ENCODE peak calls at places on chromosomes 5 and 9, in six cellular contexts. E is effector memory CD4-positive, alpha-beta T cell; G is tibial nerve; B is IMR-90; K is MM.1S; V is CD8-positive, alpha-beta memory T cell. C is an unnamed sample.

GRCh38 chr9:83598487-83598886 is 24.5 kb upstream of the IDNK start:
- DNase-seq in B (peak; percentile 7), E (no peak), V (no peak), G (no peak), K (no peak), C (no peak)

GRCh38 chr5:84382363-84383295 is 2.1 kb downstream of the EDIL3 start:
- DNase-seq in V (no peak), G (no peak), E (no peak), K (no peak), B (peak; percentile 53), C (no peak)

GRCh38 chr5:73939535-73939934 is 313.5 kb downstream of the ARHGEF28 start:
- DNase-seq in B (no peak), G (no peak), K (no peak), E (no peak), V (no peak), C (no peak)

GRCh38 chr9:19510907-19511306 is 102.1 kb downstream of the ACER2 start:
- DNase-seq in V (no peak), B (no peak), E (no peak), G (no peak), K (no peak), C (no peak)

GRCh38 chr9:97474373-97474925 is 27.0 kb upstream of the TMOD1 start:
- DNase-seq in E (no peak), V (no peak), K (no peak), B (peak; percentile 62), G (no peak), C (no peak)

GRCh38 chr9:13596383-13596970 is 317.0 kb upstream of the MPDZ start:
- DNase-seq in B (no peak), E (no peak), V (no peak), G (no peak), K (no peak), C (no peak)

GRCh38 chr9:87111010-87111409 is 163.7 kb upstream of the GAS1 start:
- DNase-seq in G (no peak), K (no peak), E (no peak), V (no peak), B (no peak), C (no peak)

GRCh38 chr5:134070979-134071849 is 43.3 kb upstream of the TCF7 start:
- DNase-seq in V (no peak), G (no peak), K (no peak), E (no peak), B (no peak), C (no peak)

GRCh38 chr5:153974131-153974812 is 64.4 kb downstream of the FAM114A2 start:
- DNase-seq in E (no peak), G (no peak), B (peak; percentile 40), K (peak; percentile 64), V (peak; percentile 30), C (no peak)

GRCh38 chr5:72543365-72543764 is 36.2 kb upstream of the ZNF366 start:
- DNase-seq in G (no peak), V (no peak), B (peak; percentile 69), E (no peak), K (no peak), C (no peak)

GRCh38 chr9:136899196-136899595 is 12.9 kb downstream of the TRAF2 start:
- DNase-seq in K (peak; percentile 93), G (no peak), E (no peak), V (no peak), B (no peak), C (no peak)

GRCh38 chr5:168290902-168291280 is 554 bp upstream of the WWC1 start:
- DNase-seq in V (no peak), K (no peak), B (no peak), E (no peak), G (no peak), C (no peak)

GRCh38 chr5:1180841-1181271 is 20.5 kb upstream of the SLC6A19 start:
- DNase-seq in B (no peak), E (no peak), K (no peak), G (no peak), V (no peak), C (peak; percentile 0)

GRCh38 chr9:71987471-71988371 is 72.7 kb downstream of the C9orf57 start:
- DNase-seq in B (no peak), K (no peak), E (no peak), V (no peak), G (no peak), C (no peak)

GRCh38 chr5:179468696-179469095 is 81.7 kb upstream of the RUFY1 start:
- DNase-seq in K (no peak), B (no peak), V (no peak), E (no peak), G (no peak), C (no peak)

GRCh38 chr5:37900692-37901091 is 60.9 kb upstream of the GDNF start:
- DNase-seq in G (peak; percentile 15), V (no peak), E (no peak), B (peak; percentile 53), K (no peak), C (peak; percentile 69)

GRCh38 chr9:35341585-35341984 is 148.3 kb upstream of the RUSC2 start:
- DNase-seq in V (no peak), B (peak; percentile 85), G (peak; percentile 16), E (no peak), K (no peak), C (peak; percentile 83)

GRCh38 chr9:113509463-113509862 is 45.9 kb downstream of the RGS3 start:
- DNase-seq in K (no peak), E (no peak), V (no peak), B (peak; percentile 83), G (no peak), C (no peak)

DNA sequence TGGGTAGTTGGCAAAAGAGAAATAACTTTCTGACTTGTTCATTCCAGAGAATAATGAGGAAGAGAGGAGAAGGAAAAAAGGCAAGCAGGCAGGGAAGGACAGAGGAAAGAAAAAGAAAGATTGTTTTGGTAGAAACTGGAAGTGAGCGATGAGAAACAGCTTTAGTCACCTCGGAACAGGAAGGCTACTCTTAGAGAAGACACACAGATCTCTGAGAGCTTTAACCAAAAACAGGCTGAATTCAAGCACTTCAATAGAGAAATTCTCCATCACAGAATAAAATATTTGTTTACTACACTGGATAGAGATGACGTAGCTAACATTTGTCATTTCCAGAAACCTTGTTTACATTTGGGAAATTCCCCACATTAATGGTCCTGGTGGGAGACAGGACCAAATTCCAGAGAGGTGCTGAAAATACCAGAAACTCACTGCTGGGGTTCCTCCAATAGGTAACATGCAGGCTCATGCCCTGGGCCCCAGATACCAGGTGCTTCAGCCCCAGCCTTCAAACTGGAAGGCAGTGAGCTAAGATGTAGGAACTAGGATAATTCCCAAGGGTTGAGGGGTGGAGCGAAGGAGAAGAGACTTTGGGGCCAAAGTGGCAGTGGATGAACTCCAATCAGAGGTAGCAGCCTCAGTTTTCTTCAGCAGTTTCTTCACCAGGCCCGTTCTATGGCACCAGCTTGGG is 227.7 kb upstream of the GRAMD2B start:
- DNase-seq in E (no peak), K (no peak), B (no peak), V (no peak), G (no peak), C (no peak)
- H3K27ac ChIP-seq in E (no peak overlapping the region), K (no peak overlapping the region), B (no peak overlapping the region), V (no peak overlapping the region), G (no peak overlapping the region), C (no peak overlapping the region)

GRCh38 chr9:134377976-134378375 is 51.7 kb downstream of the RXRA start:
- DNase-seq in E (no peak), K (no peak), G (no peak), V (no peak), B (no peak), C (peak; percentile 72)
- H3K4me1 ChIP-seq in E (peaks cover 17% of the 10 kb centered on the region), K (no peaks in the 10 kb centered on the region), G (no peaks in the 10 kb centered on the region), V (peaks cover 18% of the 10 kb centered on the region), B (peaks cover 33% of the 10 kb centered on the region), C (peaks cover 95% of the 10 kb centered on the region)

GRCh38 chr5:14332038-14332631 is 189.0 kb downstream of the TRIO start:
- DNase-seq in B (no peak), K (no peak), G (no peak), V (no peak), E (no peak), C (no peak)
- H3K36me3 ChIP-seq in B (peaks cover 65% of the 10 kb centered on the region), K (no peaks in the 10 kb centered on the region), G (peaks cover 5% of the 10 kb centered on the region), V (no peaks in the 10 kb centered on the region), E (no peaks in the 10 kb centered on the region), C (no peaks in the 10 kb centered on the region)

GRCh38 chr9:133904371-133905090 is 87.6 kb downstream of the VAV2 start:
- DNase-seq in B (no peak), V (no peak), E (no peak), K (no peak), G (no peak), C (no peak)

GRCh38 chr9:133907302-133907880 is 84.7 kb downstream of the VAV2 start:
- DNase-seq in B (no peak), K (no peak), G (no peak), V (no peak), E (no peak), C (no peak)

GRCh38 chr9:133906218-133906617 is 85.9 kb downstream of the VAV2 start:
- DNase-seq in B (no peak), G (no peak), K (no peak), V (no peak), E (no peak), C (no peak)

GRCh38 chr9:133901184-133901835 is 90.8 kb downstream of the VAV2 start:
- DNase-seq in B (no peak), E (no peak), K (no peak), V (no peak), G (no peak), C (no peak)

DNA sequence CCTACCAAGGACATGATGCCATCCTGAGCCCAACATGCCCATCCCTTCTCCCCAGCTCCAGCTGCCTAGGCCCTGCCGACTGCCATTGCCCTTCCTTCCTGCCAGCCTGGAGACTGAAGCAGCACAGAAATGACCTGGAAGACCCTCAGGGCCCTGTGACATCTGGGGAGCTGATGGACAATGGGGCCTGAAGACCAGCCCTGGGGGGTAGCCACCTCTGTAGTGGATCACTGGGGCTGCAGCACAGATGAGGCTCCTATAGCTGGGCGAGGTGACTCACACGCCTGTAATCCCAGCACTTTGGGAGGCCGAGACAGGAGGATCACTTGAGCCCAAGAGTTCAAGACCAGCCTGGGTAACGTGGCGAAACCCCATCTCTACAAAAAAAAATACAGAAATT is 86.6 kb downstream of the VAV2 start:
- DNase-seq in K (no peak), B (no peak), E (no peak), G (no peak), V (no peak), C (no peak)
- H3K27ac ChIP-seq in K (no peak overlapping the region), B (no peak overlapping the region), E (no peak overlapping the region), G (no peak overlapping the region), V (no peak overlapping the region), C (no peak overlapping the region)

DNA sequence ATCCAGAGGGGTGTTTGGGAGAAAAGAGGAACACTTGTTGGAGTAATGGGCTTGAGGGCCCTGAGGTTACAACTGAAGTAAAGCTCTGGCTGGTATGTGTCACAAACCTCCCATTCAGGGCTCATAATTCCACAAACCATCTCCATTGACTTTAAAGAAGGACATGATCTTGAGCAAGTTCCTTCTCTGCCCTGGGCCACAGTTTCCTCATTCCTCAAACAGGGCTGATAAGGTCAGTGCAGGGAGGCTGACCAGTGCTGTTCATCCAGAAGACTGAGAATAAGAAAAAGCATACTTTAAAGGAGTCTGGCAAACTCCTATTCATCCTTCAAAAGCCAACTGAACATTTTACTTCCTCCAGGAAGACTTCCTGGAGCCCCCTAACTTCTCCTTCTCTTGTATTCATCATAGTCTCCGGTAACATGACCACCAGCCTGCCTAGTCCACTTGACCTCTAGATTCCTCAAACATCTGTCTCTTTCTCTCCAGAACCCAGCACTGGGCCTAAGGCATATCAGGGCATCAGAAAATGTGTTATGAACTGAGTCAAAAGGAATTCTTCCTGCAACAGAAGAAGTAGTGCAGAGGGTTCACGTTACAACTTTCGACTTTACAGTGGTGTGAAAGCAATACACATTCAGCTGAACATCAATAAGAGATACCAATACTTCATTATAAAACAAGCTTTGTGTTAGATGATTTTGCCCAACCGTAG is 20.7 kb upstream of the PTPN3 start:
- DNase-seq in G (no peak), V (no peak), K (no peak), E (no peak), B (no peak), C (no peak)
- H3K4me1 ChIP-seq in G (no peaks in the 10 kb centered on the region), V (no peaks in the 10 kb centered on the region), K (peaks cover 11% of the 10 kb centered on the region), E (no peaks in the 10 kb centered on the region), B (no peaks in the 10 kb centered on the region), C (no peaks in the 10 kb centered on the region)